ENCODE peak calls at places on chromosomes 13 and 19, in ten cellular contexts. O is CD8-positive, alpha-beta T cell; V is endothelial cell; Z is GM12864; M is WTC11; Q is tibial nerve; R is lower leg skin; T is tibial artery; X is fibroblast of lung; S is mucosa of descending colon. L is an unnamed sample.

GRCh38 chr13:105990256-105990958 is 545.1 kb downstream of the EFNB2 start:
- DNase-seq in V (no peak), S (no peak), T (no peak), R (no peak), X (peak), M (no peak), Q (no peak), Z (no peak), O (no peak), L (no peak)

GRCh38 chr19:44149776-44150175 is 8.4 kb downstream of the ZNF234 start:
- DNase-seq in M (no peak), V (no peak), Q (no peak), R (no peak), Z (no peak), S (no peak), T (no peak), X (no peak), O (no peak), L (no peak)

GRCh38 chr19:29872224-29872731 is 60.5 kb downstream of the CCNE1 start:
- DNase-seq in R (no peak), S (no peak), V (peak), Z (no peak), O (no peak), X (peak), T (no peak), M (peak), Q (no peak), L (no peak)

GRCh38 chr19:23395041-23395721 is at the start of gene ZNF91:
- DNase-seq in M (peak), X (peak), Q (peak), R (peak), S (peak), O (peak), V (peak), T (peak), Z (peak), L (peak)

GRCh38 chr19:49224856-49225255 is 67.3 kb downstream of the TRPM4 start:
- DNase-seq in O (no peak), X (peak), R (no peak), Q (no peak), M (peak), T (no peak), V (peak), S (peak), Z (no peak), L (no peak)

GRCh38 chr13:100765021-100765420 is 90.4 kb upstream of the TMTC4 start:
- DNase-seq in S (no peak), X (no peak), V (no peak), Q (no peak), Z (no peak), O (no peak), R (no peak), T (no peak), M (no peak), L (no peak)

GRCh38 chr13:106295971-106296370 is 239.5 kb downstream of the EFNB2 start:
- DNase-seq in V (no peak), Q (no peak), R (no peak), O (no peak), M (no peak), X (no peak), S (no peak), T (no peak), Z (no peak), L (no peak)

GRCh38 chr13:22748866-22749586 is 431.8 kb upstream of the SGCG start:
- DNase-seq in S (no peak), T (no peak), M (no peak), X (no peak), Z (no peak), V (no peak), R (no peak), O (no peak), Q (no peak), L (no peak)

GRCh38 chr13:23969672-23970071 is 72.4 kb upstream of the C1QTNF9B start:
- DNase-seq in Z (no peak), X (peak), S (no peak), M (no peak), T (no peak), O (no peak), V (no peak), Q (no peak), R (no peak), L (no peak)

GRCh38 chr19:2478324-2478755 is 2.4 kb downstream of the GADD45B start:
- DNase-seq in S (peak), Q (peak), T (peak), R (peak), M (no peak), X (peak), O (peak), V (no peak), Z (no peak), L (no peak)

GRCh38 chr19:35315883-35316282 is 13.1 kb upstream of the CD22 start:
- DNase-seq in X (no peak), V (no peak), T (no peak), Z (no peak), S (no peak), Q (no peak), R (no peak), M (no peak), O (no peak), L (no peak)

GRCh38 chr19:2148482-2149135 is 2.8 kb downstream of the AP3D1 start:
- DNase-seq in S (no peak), V (no peak), M (no peak), X (no peak), T (no peak), R (no peak), O (no peak), Z (no peak), Q (no peak), L (no peak)

GRCh38 chr13:73056054-73056962 is 2.5 kb upstream of the KLF5 start:
- DNase-seq in X (peak), O (no peak), Q (no peak), S (no peak), R (no peak), Z (no peak), M (no peak), V (no peak), T (no peak), L (no peak)

GRCh38 chr19:50147462-50148423 is 15.3 kb downstream of the IZUMO2 start:
- DNase-seq in Z (no peak), Q (peak), S (peak), R (peak), M (peak), O (peak), X (peak), V (no peak), T (peak), L (peak)

GRCh38 chr13:95781016-95781415 is 104.1 kb downstream of the DNAJC3 start:
- DNase-seq in Z (no peak), O (no peak), V (no peak), S (no peak), X (no peak), M (no peak), Q (no peak), R (no peak), T (no peak), L (no peak)

GRCh38 chr13:110897521-110897920 is 17.3 kb downstream of the ANKRD10 start:
- DNase-seq in V (no peak), M (no peak), O (no peak), Z (no peak), X (no peak), T (no peak), R (no peak), Q (no peak), S (no peak), L (no peak)

GRCh38 chr19:39390460-39390758 is 497 bp downstream of the PAF1 start:
- DNase-seq in Q (no peak), R (peak), S (no peak), Z (no peak), V (no peak), O (no peak), T (no peak), X (peak), M (no peak), L (no peak)

GRCh38 chr13:23427342-23428182 is 5.9 kb downstream of the SACS start:
- DNase-seq in Z (no peak), R (no peak), M (no peak), O (no peak), V (no peak), T (peak), Q (no peak), X (peak), S (no peak), L (no peak)

GRCh38 chr13:99312493-99312883 is 5.3 kb upstream of the GPR183 start:
- DNase-seq in Q (peak), M (no peak), T (peak), Z (no peak), O (no peak), S (peak), V (no peak), X (peak), R (peak), L (no peak)

GRCh38 chr19:6221878-6222746 is 57.7 kb downstream of the MLLT1 start:
- DNase-seq in T (no peak), M (no peak), V (no peak), X (no peak), S (no peak), R (no peak), O (no peak), Z (no peak), Q (no peak), L (no peak)

GRCh38 chr13:95918860-95919259 is 134.3 kb downstream of the UGGT2 start:
- DNase-seq in M (no peak), R (no peak), Q (no peak), X (no peak), V (no peak), O (no peak), Z (no peak), T (no peak), S (no peak), L (no peak)

GRCh38 chr19:5801796-5802616 is 2.9 kb upstream of the NRTN start:
- DNase-seq in Z (no peak), Q (no peak), O (no peak), X (peak), M (peak), R (no peak), S (no peak), T (no peak), V (no peak), L (peak)

GRCh38 chr13:95185311-95185710 is 115.9 kb downstream of the ABCC4 start:
- DNase-seq in S (no peak), Z (no peak), O (no peak), X (no peak), M (no peak), T (no peak), V (no peak), Q (no peak), R (no peak), L (no peak)

GRCh38 chr13:73074101-73074500 is 15.3 kb downstream of the KLF5 start:
- DNase-seq in O (no peak), V (no peak), Z (no peak), T (no peak), S (no peak), R (no peak), X (no peak), M (no peak), Q (no peak), L (no peak)

GRCh38 chr19:50720181-50720920 is 749 bp upstream of the SHANK1 start:
- DNase-seq in M (no peak), R (no peak), X (no peak), S (no peak), Z (no peak), Q (no peak), T (no peak), V (no peak), O (no peak), L (no peak)

GRCh38 chr19:39024875-39025641 is 7.3 kb downstream of the FBXO27 start:
- DNase-seq in X (no peak), Z (no peak), M (no peak), T (no peak), Q (no peak), O (no peak), R (no peak), V (no peak), S (no peak), L (no peak)

GRCh38 chr13:19862511-19863313 is 737 bp downstream of the ZMYM5 start:
- DNase-seq in Q (no peak), M (peak), T (peak), R (peak), Z (no peak), O (peak), S (peak), V (no peak), X (peak), L (peak)

GRCh38 chr13:79585033-79585432 is 104.1 kb downstream of the NDFIP2 start:
- DNase-seq in S (no peak), Z (no peak), T (no peak), X (no peak), M (no peak), Q (no peak), V (no peak), O (no peak), R (no peak), L (no peak)

GRCh38 chr19:20359933-20360720 is 193.1 kb downstream of the ZNF486 start:
- DNase-seq in M (peak), T (no peak), O (no peak), Q (no peak), X (no peak), R (no peak), V (peak), Z (no peak), S (no peak), L (no peak)
- TF ChIP-seq CTCF in M (peak), T (no peak), O (no peak), Q (no peak), X (no peak), R (no peak), V (peak), Z (no peak), S (no peak), L (peak)

GRCh38 chr19:8017808-8018207 is 12.4 kb upstream of the ELAVL1 start:
- DNase-seq in S (peak), M (no peak), O (peak), R (no peak), X (no peak), T (no peak), Z (peak), Q (no peak), V (no peak), L (no peak)
- TF ChIP-seq CTCF in S (no peak), M (no peak), O (no peak), R (no peak), X (no peak), T (no peak), Z (peak), Q (peak), V (no peak), L (no peak)

GRCh38 chr19:37725181-37725580 is 5.6 kb upstream of the ZNF607 start:
- DNase-seq in X (no peak), V (no peak), T (no peak), Z (no peak), O (no peak), Q (no peak), S (no peak), R (no peak), M (no peak), L (no peak)

GRCh38 chr19:37716140-37716539 is 3.4 kb downstream of the ZNF607 start:
- DNase-seq in O (no peak), Q (no peak), M (no peak), T (no peak), R (no peak), Z (no peak), V (no peak), S (no peak), X (no peak), L (no peak)

GRCh38 chr19:37719111-37719926 is at the start of gene ZNF607:
- DNase-seq in Z (peak), M (peak), X (peak), T (peak), V (peak), S (peak), R (peak), O (peak), Q (peak), L (peak)

GRCh38 chr19:37718357-37718756 is 1.2 kb downstream of the ZNF607 start:
- DNase-seq in X (no peak), S (no peak), R (no peak), T (no peak), O (no peak), Q (no peak), M (peak), V (no peak), Z (no peak), L (no peak)

GRCh38 chr19:37719927-37720265 is 335 bp upstream of the ZNF607 start:
- DNase-seq in V (no peak), M (no peak), Q (no peak), Z (no peak), S (no peak), T (no peak), O (no peak), X (no peak), R (no peak), L (no peak)
- TF ChIP-seq CTCF in V (no peak), M (no peak), Q (no peak), Z (no peak), S (no peak), T (no peak), O (no peak), X (no peak), R (no peak), L (no peak)

GRCh38 chr19:57267294-57267693 is 13.0 kb upstream of the ZNF460 start:
- DNase-seq in S (no peak), M (no peak), V (no peak), R (no peak), Q (no peak), O (no peak), T (no peak), Z (no peak), X (no peak), L (no peak)

GRCh38 chr19:57271280-57271679 is 9.0 kb upstream of the ZNF460 start:
- DNase-seq in Q (no peak), O (no peak), M (no peak), V (no peak), R (no peak), T (no peak), Z (no peak), S (no peak), X (no peak), L (no peak)

DNA sequence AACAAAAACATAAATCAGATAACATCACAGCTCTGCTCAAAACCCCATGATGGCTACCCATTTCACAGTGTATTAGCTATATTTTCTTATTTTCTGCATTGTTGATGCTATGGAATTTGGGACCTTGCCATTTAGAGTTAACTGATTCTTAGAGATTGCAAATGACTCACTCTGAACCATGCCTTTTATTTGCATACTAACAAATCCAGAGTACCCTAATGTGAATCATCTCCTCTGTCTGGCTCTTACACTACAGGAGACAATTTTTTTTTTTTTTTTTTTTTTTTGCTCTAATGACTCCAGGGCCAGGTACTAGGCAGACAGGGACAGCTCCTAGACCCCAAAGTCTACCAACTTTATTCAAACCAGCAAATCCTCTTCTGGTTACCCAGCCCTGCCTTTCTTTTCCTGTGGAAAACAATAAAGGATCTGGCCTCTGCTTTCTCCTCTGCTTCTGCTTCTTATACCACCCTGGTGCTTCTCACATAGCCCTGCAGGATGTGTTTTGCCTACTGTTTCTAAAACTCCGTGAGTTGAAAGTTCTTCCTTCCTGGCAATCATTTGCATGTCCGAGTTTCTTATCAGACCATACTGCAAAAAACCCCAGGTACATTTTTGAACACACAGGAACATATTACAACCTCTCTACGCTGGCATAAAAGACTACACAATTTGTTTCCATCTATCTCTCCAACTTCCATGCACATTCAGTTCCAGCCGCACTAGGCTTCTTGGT is 10.6 kb upstream of the ZNF460 start:
- DNase-seq in R (no peak), T (no peak), V (no peak), Q (no peak), M (no peak), Z (no peak), S (no peak), O (no peak), X (peak), L (no peak)
- TF ChIP-seq CTCF in R (no peak), T (no peak), V (no peak), Q (no peak), M (no peak), Z (no peak), S (no peak), O (no peak), X (no peak), L (no peak)

GRCh38 chr19:54481326-54481930 is 8.3 kb upstream of the CDC42EP5 start:
- DNase-seq in T (no peak), V (peak), Z (no peak), Q (no peak), M (peak), S (no peak), O (peak), R (no peak), X (peak), L (no peak)

GRCh38 chr19:54480048-54480447 is 7.0 kb upstream of the CDC42EP5 start:
- DNase-seq in T (no peak), M (no peak), R (no peak), V (no peak), S (no peak), Q (no peak), O (no peak), X (no peak), Z (no peak), L (no peak)

GRCh38 chr19:54477650-54478049 is 4.6 kb upstream of the CDC42EP5 start:
- DNase-seq in R (no peak), T (no peak), S (no peak), O (no peak), Q (no peak), V (no peak), M (no peak), X (no peak), Z (no peak), L (no peak)

GRCh38 chr19:54475706-54476105 is 2.6 kb upstream of the CDC42EP5 start:
- DNase-seq in Z (no peak), O (no peak), R (no peak), X (no peak), V (no peak), Q (no peak), S (peak), T (no peak), M (no peak), L (no peak)

DNA sequence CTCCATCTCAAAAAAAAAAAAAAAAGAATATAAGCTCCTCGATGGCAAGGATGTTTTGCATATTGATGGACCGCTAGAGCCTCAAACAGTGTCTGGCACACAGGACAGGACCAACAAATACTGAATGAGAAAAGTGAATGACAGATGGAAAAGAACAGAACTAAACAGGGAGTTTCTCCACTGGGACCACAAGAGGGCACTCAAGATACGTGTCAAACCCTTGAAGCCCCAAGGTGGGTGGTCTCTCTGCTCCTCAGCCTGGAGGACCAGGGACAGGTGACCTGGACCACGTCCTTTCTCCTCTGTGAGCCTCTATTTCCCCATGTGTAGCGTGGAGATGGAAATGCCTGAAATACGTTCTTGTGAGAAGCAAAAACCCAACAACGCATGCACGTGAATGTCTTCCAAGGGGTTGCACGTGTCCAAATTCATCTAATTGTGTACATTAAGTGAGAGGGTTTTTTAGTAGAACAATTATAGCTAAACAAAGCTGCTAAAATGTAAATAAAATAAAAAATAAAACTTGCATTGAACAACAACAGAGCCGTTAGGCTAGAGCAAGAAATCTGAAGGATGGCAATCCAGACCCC is 5.7 kb upstream of the CDC42EP5 start:
- DNase-seq in V (peak), M (peak), Q (no peak), Z (no peak), O (no peak), S (no peak), T (no peak), R (no peak), X (peak), L (no peak)
- TF ChIP-seq CTCF in V (peak), M (peak), Q (peak), Z (peak), O (peak), S (peak), T (peak), R (no peak), X (peak), L (peak)

L was measured in mesothelial cell of epicardium.